ENCODE peak calls at places on chromosomes 5 and 9, in seven cellular contexts. I, W, H, F, B, R and S are unnamed samples. For H3K4me1, the result is how much of the 10 kb centered on the place peaks cover.

GRCh38 chr9:99013550-99013949 is 69.8 kb downstream of the COL15A1 start:
- DNase-seq in I (no peak), W (no peak), H (no peak), F (no peak), B (no peak), R (no peak), S (peak)

GRCh38 chr9:123437201-123437600 is 81.2 kb downstream of the CRB2 start:
- DNase-seq in I (no peak), W (no peak), H (no peak), F (no peak), B (no peak), R (no peak), S (no peak)

GRCh38 chr5:159712672-159713071 is 203.6 kb upstream of the ADRA1B start:
- DNase-seq in I (no peak), W (no peak), H (no peak), F (no peak), B (no peak), R (no peak), S (no peak)

GRCh38 chr9:130029223-130029583 is 13.8 kb downstream of the FNBP1 start:
- DNase-seq in I (no peak), W (no peak), H (no peak), F (no peak), B (no peak), R (no peak), S (no peak)

GRCh38 chr9:37198034-37198718 is 77.8 kb downstream of the ZCCHC7 start:
- DNase-seq in I (no peak), W (no peak), H (no peak), F (no peak), B (no peak), R (no peak), S (no peak)

GRCh38 chr5:15731686-15732085 is 231.7 kb downstream of the FBXL7 start:
- DNase-seq in I (no peak), W (no peak), H (peak), F (no peak), B (no peak), R (no peak), S (no peak)

GRCh38 chr5:17282283-17283120 is 65.1 kb downstream of the BASP1 start:
- DNase-seq in I (no peak), W (no peak), H (no peak), F (no peak), B (no peak), R (no peak), S (no peak)

GRCh38 chr5:7815757-7816534 is 35.0 kb downstream of the CFAP90 start:
- DNase-seq in I (peak), W (peak), H (peak), F (peak), B (peak), R (peak), S (peak)

GRCh38 chr9:18985464-18985951 is 47.5 kb downstream of the SAXO1 start:
- DNase-seq in I (peak), W (no peak), H (no peak), F (no peak), B (peak), R (no peak), S (no peak)

GRCh38 chr9:122203995-122204394 is 24.8 kb downstream of the LHX6 start:
- DNase-seq in I (no peak), W (no peak), H (no peak), F (no peak), B (no peak), R (no peak), S (no peak)

GRCh38 chr5:132822650-132823480 is 7.6 kb downstream of the SHROOM1 start:
- DNase-seq in I (no peak), W (peak), H (peak), F (no peak), B (no peak), R (no peak), S (no peak)

GRCh38 chr5:160448886-160449285 is 27.2 kb downstream of the PTTG1 start:
- DNase-seq in I (no peak), W (no peak), H (no peak), F (no peak), B (no peak), R (no peak), S (no peak)

GRCh38 chr9:74458832-74459231 is 38.3 kb upstream of the RORB start:
- DNase-seq in I (no peak), W (peak), H (no peak), F (no peak), B (no peak), R (no peak), S (no peak)

GRCh38 chr5:146475906-146476305 is 28.8 kb downstream of the TCERG1 start:
- DNase-seq in I (no peak), W (no peak), H (peak), F (no peak), B (no peak), R (no peak), S (no peak)

GRCh38 chr5:153619706-153620105 is 129.2 kb downstream of the GRIA1 start:
- DNase-seq in I (no peak), W (no peak), H (peak), F (no peak), B (no peak), R (no peak), S (no peak)

GRCh38 chr9:79829566-79830347 is 258.0 kb downstream of the TLE4 start:
- DNase-seq in I (no peak), W (no peak), H (no peak), F (no peak), B (no peak), R (no peak), S (no peak)

GRCh38 chr9:136059851-136060670 is 35.0 kb downstream of the NACC2 start:
- DNase-seq in I (no peak), W (no peak), H (peak), F (no peak), B (no peak), R (peak), S (no peak)

GRCh38 chr5:173778784-173779304 is 109.3 kb upstream of the CPEB4 start:
- DNase-seq in I (no peak), W (no peak), H (no peak), F (no peak), B (peak), R (no peak), S (no peak)

GRCh38 chr9:87657190-87657589 is 68.7 kb upstream of the CTSL start:
- DNase-seq in I (no peak), W (no peak), H (peak), F (no peak), B (no peak), R (peak), S (no peak)

GRCh38 chr9:98523231-98523901 is 185.4 kb downstream of the GABBR2 start:
- DNase-seq in I (no peak), W (peak), H (peak), F (no peak), B (no peak), R (no peak), S (no peak)

GRCh38 chr9:18115131-18115530 is 358.8 kb upstream of the ADAMTSL1 start:
- DNase-seq in I (no peak), W (no peak), H (peak), F (no peak), B (no peak), R (no peak), S (no peak)

GRCh38 chr5:124870070-124870469 is 123.6 kb upstream of the ZNF608 start:
- DNase-seq in I (no peak), W (no peak), H (no peak), F (no peak), B (no peak), R (no peak), S (no peak)

GRCh38 chr9:6551126-6551525 is 94.4 kb downstream of the GLDC start:
- DNase-seq in I (no peak), W (no peak), H (peak), F (no peak), B (no peak), R (no peak), S (no peak)

GRCh38 chr5:176176231-176176630 is 62.0 kb upstream of the SIMC1 start:
- DNase-seq in I (no peak), W (no peak), H (no peak), F (no peak), B (no peak), R (no peak), S (no peak)

GRCh38 chr9:35842020-35842745 is 13.2 kb downstream of the TMEM8B start:
- DNase-seq in I (no peak), W (no peak), H (no peak), F (no peak), B (no peak), R (no peak), S (no peak)

GRCh38 chr5:60092671-60093422 is 199.3 kb upstream of the PDE4D start:
- DNase-seq in I (no peak), W (no peak), H (no peak), F (peak), B (no peak), R (no peak), S (no peak)

GRCh38 chr9:89405832-89406231 is 87.5 kb downstream of the SECISBP2 start:
- DNase-seq in I (no peak), W (no peak), H (no peak), F (no peak), B (no peak), R (peak), S (no peak)

GRCh38 chr5:34930527-34930844 is 1.1 kb downstream of the DNAJC21 start:
- DNase-seq in I (no peak), W (no peak), H (peak), F (no peak), B (no peak), R (no peak), S (no peak)

GRCh38 chr5:116459306-116459705 is 115.3 kb downstream of the SEMA6A start:
- DNase-seq in I (no peak), W (no peak), H (no peak), F (no peak), B (no peak), R (no peak), S (no peak)

GRCh38 chr9:134618823-134619454 is 22.7 kb upstream of the COL5A1 start:
- DNase-seq in I (no peak), W (no peak), H (no peak), F (no peak), B (no peak), R (peak), S (no peak)

GRCh38 chr5:141484499-141485304 is at the start of gene PCDHGC4:
- DNase-seq in I (no peak), W (peak), H (no peak), F (no peak), B (no peak), R (no peak), S (no peak)

GRCh38 chr5:131064669-131065371 is 100.2 kb downstream of the HINT1 start:
- DNase-seq in I (no peak), W (no peak), H (no peak), F (no peak), B (no peak), R (no peak), S (no peak)

GRCh38 chr5:65027149-65027548 is 258.4 kb downstream of the CWC27 start:
- DNase-seq in I (no peak), W (no peak), H (no peak), F (no peak), B (no peak), R (no peak), S (no peak)

GRCh38 chr9:119195521-119195920 is 173.7 kb downstream of the BRINP1 start:
- DNase-seq in I (no peak), W (peak), H (no peak), F (no peak), B (no peak), R (no peak), S (no peak)

GRCh38 chr9:109478665-109479380 is 19.3 kb downstream of the PTPN3 start:
- DNase-seq in I (no peak), W (no peak), H (peak), F (peak), B (no peak), R (no peak), S (no peak)

GRCh38 chr5:90987711-90988110 is 395.4 kb downstream of the ARRDC3 start:
- DNase-seq in I (no peak), W (no peak), H (no peak), F (no peak), B (no peak), R (no peak), S (no peak)

GRCh38 chr9:89755835-89756234 is 151.0 kb downstream of the GADD45G start:
- DNase-seq in I (no peak), W (no peak), H (peak), F (no peak), B (peak), R (no peak), S (no peak)

GRCh38 chr9:94868462-94868861 is 142.0 kb downstream of the AOPEP start:
- DNase-seq in I (no peak), W (no peak), H (no peak), F (no peak), B (no peak), R (no peak), S (no peak)
- H3K4me1 ChIP-seq in I (under half), W (under half), H (half or more), F (under half), B (half or more), R (under half), S (under half)

GRCh38 chr5:149246906-149247305 is 24.8 kb upstream of the AFAP1L1 start:
- DNase-seq in I (no peak), W (no peak), H (no peak), F (no peak), B (no peak), R (no peak), S (no peak)

GRCh38 chr5:149256451-149256850 is 15.2 kb upstream of the AFAP1L1 start:
- DNase-seq in I (no peak), W (no peak), H (no peak), F (no peak), B (no peak), R (no peak), S (no peak)

GRCh38 chr5:149254506-149254905 is 17.2 kb upstream of the AFAP1L1 start:
- DNase-seq in I (no peak), W (peak), H (peak), F (no peak), B (no peak), R (no peak), S (no peak)

GRCh38 chr5:149247726-149248125 is 23.9 kb upstream of the AFAP1L1 start:
- DNase-seq in I (no peak), W (no peak), H (no peak), F (no peak), B (no peak), R (no peak), S (no peak)

GRCh38 chr5:149251546-149251945 is 20.1 kb upstream of the AFAP1L1 start:
- DNase-seq in I (no peak), W (no peak), H (no peak), F (no peak), B (no peak), R (no peak), S (no peak)
- H3K27ac ChIP-seq in I (no peak), W (no peak), H (no peak), F (no peak), B (no peak), R (no peak), S (no peak)

GRCh38 chr5:78543292-78543691 is 105.3 kb downstream of the LHFPL2 start:
- DNase-seq in I (no peak), W (no peak), H (no peak), F (no peak), B (no peak), R (no peak), S (no peak)

GRCh38 chr5:78545406-78545805 is 103.2 kb downstream of the LHFPL2 start:
- DNase-seq in I (no peak), W (no peak), H (no peak), F (no peak), B (no peak), R (no peak), S (no peak)

GRCh38 chr5:78546597-78546996 is 102.0 kb downstream of the LHFPL2 start:
- DNase-seq in I (no peak), W (no peak), H (no peak), F (peak), B (no peak), R (no peak), S (no peak)

GRCh38 chr5:78543916-78544315 is 104.7 kb downstream of the LHFPL2 start:
- DNase-seq in I (no peak), W (no peak), H (no peak), F (no peak), B (no peak), R (no peak), S (no peak)

GRCh38 chr5:78544531-78545200 is 103.9 kb downstream of the LHFPL2 start:
- DNase-seq in I (no peak), W (no peak), H (peak), F (no peak), B (no peak), R (no peak), S (no peak)
- H3K4me1 ChIP-seq in I (under half), W (under half), H (half or more), F (under half), B (half or more), R (under half), S (under half)

GRCh38 chr9:125537442-125538091 is 169.4 kb downstream of the MAPKAP1 start:
- DNase-seq in I (no peak), W (no peak), H (no peak), F (no peak), B (no peak), R (no peak), S (no peak)

GRCh38 chr9:125532812-125533594 is 174.0 kb downstream of the MAPKAP1 start:
- DNase-seq in I (no peak), W (no peak), H (no peak), F (peak), B (no peak), R (no peak), S (no peak)

GRCh38 chr9:125538092-125538473 is 168.9 kb downstream of the MAPKAP1 start:
- DNase-seq in I (peak), W (no peak), H (peak), F (peak), B (peak), R (no peak), S (no peak)

GRCh38 chr9:125534934-125535701 is 171.9 kb downstream of the MAPKAP1 start:
- DNase-seq in I (no peak), W (no peak), H (no peak), F (no peak), B (no peak), R (no peak), S (no peak)

GRCh38 chr9:125536184-125537152 is 170.5 kb downstream of the MAPKAP1 start:
- DNase-seq in I (no peak), W (no peak), H (peak), F (no peak), B (no peak), R (no peak), S (no peak)
- H3K27ac ChIP-seq in I (no peak), W (no peak), H (peak), F (no peak), B (no peak), R (no peak), S (no peak)

DNA sequence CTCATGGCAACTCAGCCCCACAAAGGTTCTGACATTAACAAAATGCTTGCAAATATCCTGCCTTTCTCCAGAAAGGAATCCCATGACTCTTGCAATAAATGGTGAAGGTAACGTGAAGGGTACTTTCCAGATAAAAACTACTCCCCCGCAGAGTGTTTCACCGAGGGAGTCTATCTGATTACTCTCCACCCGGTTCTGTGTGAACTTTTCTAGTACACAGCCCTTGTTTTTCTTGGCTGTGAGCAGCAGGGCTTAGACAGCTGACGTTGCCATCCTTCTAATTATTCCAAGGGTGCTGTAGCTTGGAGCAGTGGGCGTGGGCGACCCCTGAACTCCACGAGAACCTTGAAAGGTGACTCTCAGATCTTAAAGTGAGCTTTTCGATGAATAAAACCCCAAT is 276.0 kb upstream of the IRX4 start:
- DNase-seq in I (no peak), W (no peak), H (no peak), F (no peak), B (no peak), R (no peak), S (no peak)
- H3K4me1 ChIP-seq in I (under half), W (under half), H (under half), F (under half), B (under half), R (under half), S (under half)

GRCh38 chr5:14237313-14238086 is 94.4 kb downstream of the TRIO start:
- DNase-seq in I (no peak), W (no peak), H (no peak), F (no peak), B (no peak), R (no peak), S (no peak)
- H3K27ac ChIP-seq in I (no peak), W (peak), H (no peak), F (no peak), B (no peak), R (no peak), S (no peak)

DNA sequence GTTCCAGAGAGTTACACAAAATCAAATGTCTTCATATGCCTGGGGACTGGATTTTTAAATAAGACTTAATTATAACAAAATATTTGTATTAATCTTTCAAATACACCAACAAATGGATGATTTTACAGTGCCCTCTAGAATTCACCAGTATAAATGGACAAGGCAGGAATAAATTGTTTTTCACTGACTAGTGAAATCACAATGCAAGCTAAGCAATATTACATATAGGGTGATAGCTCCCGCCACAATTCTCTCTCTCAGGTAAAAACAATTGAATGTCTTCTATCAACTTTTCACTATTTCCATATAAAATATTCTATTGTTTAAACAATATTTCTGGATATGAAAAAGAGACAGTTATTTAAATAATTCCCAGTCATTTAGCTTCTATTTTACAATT is 8.0 kb upstream of the CCDC112 start:
- DNase-seq in I (no peak), W (no peak), H (no peak), F (no peak), B (no peak), R (no peak), S (no peak)
- H3K4me1 ChIP-seq in I (under half), W (under half), H (under half), F (under half), B (under half), R (under half), S (under half)

DNA sequence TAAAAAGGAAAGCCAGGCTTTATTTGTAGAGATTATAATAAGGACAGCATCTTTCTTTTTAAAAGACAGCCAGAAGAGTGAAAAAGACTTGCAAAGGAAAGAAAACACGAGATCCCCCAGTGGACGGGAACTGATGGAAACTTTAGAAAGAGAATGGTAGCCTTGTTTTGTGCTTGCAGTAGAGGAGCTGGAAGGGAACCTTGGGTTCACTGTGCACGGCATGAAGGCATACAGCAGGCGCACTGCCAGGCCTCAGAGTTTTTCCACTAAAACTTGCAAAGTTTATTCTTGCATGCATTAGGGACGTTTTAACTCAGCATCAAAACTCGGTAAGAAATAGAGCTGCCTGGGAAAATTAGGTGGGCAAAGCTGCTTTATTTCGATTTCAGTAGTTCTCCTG is 248.6 kb downstream of the IRX1 start:
- DNase-seq in I (no peak), W (no peak), H (no peak), F (no peak), B (no peak), R (no peak), S (no peak)
- H3K27ac ChIP-seq in I (no peak), W (no peak), H (no peak), F (no peak), B (no peak), R (no peak), S (no peak)